ENCODE peak calls at places on chromosomes 12 and 14, in four cellular contexts. One of them, this sample, is unnamed.

GRCh38 chr14:87877877-87878276 is 115.1 kb downstream of the GALC start:
- DNase-seq in HepG2: no peak
- DNase-seq in HCT116: no peak
- DNase-seq in K562: no peak
- DNase-seq in this sample: no peak

GRCh38 chr12:25084816-25085215 is 110.1 kb downstream of the DNAI7 start:
- DNase-seq in HepG2: no peak
- DNase-seq in HCT116: no peak
- DNase-seq in K562: no peak
- DNase-seq in this sample: no peak

GRCh38 chr14:54339771-54340170 is 57.0 kb upstream of the CDKN3 start:
- DNase-seq in HepG2: no peak
- DNase-seq in HCT116: no peak
- DNase-seq in K562: no peak
- DNase-seq in this sample: no peak

GRCh38 chr12:106953352-106954260 is 2.1 kb upstream of the TMEM263 start:
- DNase-seq in HepG2: no peak
- DNase-seq in HCT116: no peak
- DNase-seq in K562: no peak
- DNase-seq in this sample: no peak

GRCh38 chr14:60331201-60332045 is 82.4 kb downstream of the PPM1A start:
- DNase-seq in HepG2: peak
- DNase-seq in HCT116: peak
- DNase-seq in K562: peak
- DNase-seq in this sample: peak

GRCh38 chr12:116708826-116709756 is 28.8 kb downstream of the SPRING1 start:
- DNase-seq in HepG2: peak
- DNase-seq in HCT116: peak
- DNase-seq in K562: no peak
- DNase-seq in this sample: peak

GRCh38 chr12:10130042-10130441 is at the start of gene CLEC7A:
- DNase-seq in HepG2: no peak
- DNase-seq in HCT116: no peak
- DNase-seq in K562: no peak
- DNase-seq in this sample: no peak

GRCh38 chr14:102293784-102294183 is 11.2 kb downstream of the MOK start:
- DNase-seq in HepG2: no peak
- DNase-seq in HCT116: no peak
- DNase-seq in K562: no peak
- DNase-seq in this sample: no peak

GRCh38 chr14:32939254-32940065 is 781 bp downstream of the NPAS3 start:
- DNase-seq in HepG2: no peak
- DNase-seq in HCT116: no peak
- DNase-seq in K562: no peak
- DNase-seq in this sample: no peak

GRCh38 chr12:57813971-57814771 is 4.4 kb downstream of the AVIL start:
- DNase-seq in HepG2: peak
- DNase-seq in HCT116: no peak
- DNase-seq in K562: no peak
- DNase-seq in this sample: no peak

GRCh38 chr12:57816001-57816854 is 2.3 kb downstream of the AVIL start:
- DNase-seq in HepG2: no peak
- DNase-seq in HCT116: no peak
- DNase-seq in K562: no peak
- DNase-seq in this sample: no peak

GRCh38 chr12:57816855-57817151 is 1.7 kb downstream of the AVIL start:
- DNase-seq in HepG2: no peak
- DNase-seq in HCT116: no peak
- DNase-seq in K562: peak
- DNase-seq in this sample: no peak

GRCh38 chr12:57817261-57817989 is 1.1 kb downstream of the AVIL start:
- DNase-seq in HepG2: no peak
- DNase-seq in HCT116: no peak
- DNase-seq in K562: no peak
- DNase-seq in this sample: no peak

GRCh38 chr12:57815177-57816000 is 3.1 kb downstream of the AVIL start:
- DNase-seq in HepG2: peak
- DNase-seq in HCT116: no peak
- DNase-seq in K562: peak
- DNase-seq in this sample: no peak
- TF ChIP-seq REST in HepG2: no peak
- TF ChIP-seq REST in HCT116: no peak
- TF ChIP-seq REST in K562: no peak
- TF ChIP-seq REST in this sample: no peak

DNA sequence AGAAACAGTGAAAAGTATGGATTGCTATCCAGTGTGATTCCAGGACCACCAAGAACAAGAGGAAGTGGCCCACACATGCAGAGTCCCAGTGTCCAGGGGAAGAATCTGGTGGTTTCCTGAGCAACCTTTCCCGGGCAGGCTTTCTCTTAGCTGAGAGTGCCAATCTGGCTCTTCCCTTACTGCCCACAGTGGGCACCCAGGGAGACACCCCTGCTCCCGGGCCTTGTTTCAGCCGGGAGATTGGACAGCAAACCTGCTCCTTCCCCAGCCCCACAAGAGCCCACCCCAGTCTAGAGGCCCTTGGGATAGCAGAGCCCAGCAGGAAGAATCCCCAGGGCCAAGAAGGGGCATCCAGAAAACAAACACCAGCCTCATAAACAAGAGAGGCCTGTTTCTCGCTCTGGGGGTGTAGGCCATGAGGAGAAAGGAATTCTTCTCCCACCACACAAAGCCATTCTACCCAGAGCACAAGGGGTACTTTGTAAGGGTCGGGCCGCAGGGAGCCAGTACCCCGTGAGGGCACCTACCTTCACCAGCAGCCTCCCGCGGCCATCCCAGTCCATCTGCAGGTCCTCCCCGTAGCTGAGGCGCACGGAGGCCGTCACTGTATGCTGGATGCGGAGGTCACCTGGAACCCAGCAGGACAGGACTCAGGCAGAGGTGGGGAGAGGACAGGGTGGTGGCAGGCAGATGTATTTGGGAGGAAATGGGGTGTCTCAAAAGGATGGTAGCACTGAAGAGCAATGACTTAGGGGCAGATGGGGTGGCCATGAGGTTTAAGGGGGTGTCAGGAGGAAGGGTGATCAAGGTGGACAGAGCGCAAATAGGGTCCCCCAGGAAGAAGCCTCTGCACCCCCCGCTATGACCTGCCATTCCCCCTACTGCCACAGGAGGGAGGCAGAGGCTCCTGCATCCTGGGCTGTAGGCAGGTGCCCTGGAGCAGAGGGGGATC is 61.8 kb downstream of the VWF start:
- DNase-seq in HepG2: peak
- DNase-seq in HCT116: no peak
- DNase-seq in K562: peak
- DNase-seq in this sample: peak
- TF ChIP-seq TCF7L2 in HepG2: no peak
- TF ChIP-seq TCF7L2 in HCT116: no peak
- TF ChIP-seq TCF7L2 in K562: no peak
- TF ChIP-seq TCF7L2 in this sample: no peak

GRCh38 chr12:84994436-84994835 is 41.6 kb downstream of the TSPAN19 start:
- DNase-seq in HepG2: no peak
- DNase-seq in HCT116: no peak
- DNase-seq in K562: no peak
- DNase-seq in this sample: no peak
- TF ChIP-seq SIN3A in HepG2: no peak
- TF ChIP-seq SIN3A in HCT116: no peak
- TF ChIP-seq SIN3A in K562: no peak
- TF ChIP-seq SIN3A in this sample: no peak

GRCh38 chr12:65937181-65937641 is 112.9 kb downstream of the HMGA2 start:
- DNase-seq in HepG2: peak
- DNase-seq in HCT116: peak
- DNase-seq in K562: no peak
- DNase-seq in this sample: no peak
- TF ChIP-seq REST in HepG2: no peak
- TF ChIP-seq REST in HCT116: no peak
- TF ChIP-seq REST in K562: no peak
- TF ChIP-seq REST in this sample: no peak

DNA sequence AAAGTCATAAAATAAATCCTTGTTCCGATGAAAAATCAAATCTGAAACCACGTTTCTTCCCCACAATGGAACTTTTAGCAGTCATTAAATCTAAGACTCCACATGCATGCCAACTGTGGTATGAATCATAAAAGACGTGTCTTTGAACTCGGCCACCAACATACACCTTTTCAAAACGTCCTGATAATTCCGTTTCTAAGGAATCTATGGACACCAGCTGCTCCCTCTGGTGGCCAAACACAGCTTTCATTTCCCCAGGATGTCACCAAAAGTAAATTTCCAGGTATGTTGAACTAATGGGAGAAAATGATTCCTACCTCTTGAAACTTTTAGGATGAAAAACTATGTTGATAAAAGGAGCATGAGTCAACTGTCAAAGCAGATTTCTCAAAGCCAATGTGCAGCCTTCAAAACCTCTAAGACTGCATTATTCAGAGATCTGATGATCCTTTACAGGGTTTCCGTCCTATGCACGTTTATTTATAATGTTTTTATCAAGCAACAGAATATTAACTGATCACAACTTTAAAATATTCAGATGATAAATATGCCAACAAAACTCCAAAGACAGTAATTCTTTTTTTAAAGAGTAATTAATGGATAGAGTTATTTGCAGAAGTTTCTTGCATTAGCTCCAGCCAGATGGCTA is 96.2 kb downstream of the CIT start:
- DNase-seq in HepG2: peak
- DNase-seq in HCT116: peak
- DNase-seq in K562: peak
- DNase-seq in this sample: no peak
- TF ChIP-seq TCF7L2 in HepG2: no peak
- TF ChIP-seq TCF7L2 in HCT116: no peak
- TF ChIP-seq TCF7L2 in K562: no peak
- TF ChIP-seq TCF7L2 in this sample: no peak

GRCh38 chr14:75168586-75169335 is 7.7 kb downstream of the TMED10 start:
- DNase-seq in HepG2: no peak
- DNase-seq in HCT116: no peak
- DNase-seq in K562: no peak
- DNase-seq in this sample: no peak

GRCh38 chr14:75162631-75163030 is 13.8 kb downstream of the TMED10 start:
- DNase-seq in HepG2: no peak
- DNase-seq in HCT116: no peak
- DNase-seq in K562: no peak
- DNase-seq in this sample: no peak

GRCh38 chr14:75164809-75165208 is 11.6 kb downstream of the TMED10 start:
- DNase-seq in HepG2: no peak
- DNase-seq in HCT116: no peak
- DNase-seq in K562: no peak
- DNase-seq in this sample: no peak

GRCh38 chr14:75163677-75164076 is 12.7 kb downstream of the TMED10 start:
- DNase-seq in HepG2: no peak
- DNase-seq in HCT116: no peak
- DNase-seq in K562: no peak
- DNase-seq in this sample: no peak

DNA sequence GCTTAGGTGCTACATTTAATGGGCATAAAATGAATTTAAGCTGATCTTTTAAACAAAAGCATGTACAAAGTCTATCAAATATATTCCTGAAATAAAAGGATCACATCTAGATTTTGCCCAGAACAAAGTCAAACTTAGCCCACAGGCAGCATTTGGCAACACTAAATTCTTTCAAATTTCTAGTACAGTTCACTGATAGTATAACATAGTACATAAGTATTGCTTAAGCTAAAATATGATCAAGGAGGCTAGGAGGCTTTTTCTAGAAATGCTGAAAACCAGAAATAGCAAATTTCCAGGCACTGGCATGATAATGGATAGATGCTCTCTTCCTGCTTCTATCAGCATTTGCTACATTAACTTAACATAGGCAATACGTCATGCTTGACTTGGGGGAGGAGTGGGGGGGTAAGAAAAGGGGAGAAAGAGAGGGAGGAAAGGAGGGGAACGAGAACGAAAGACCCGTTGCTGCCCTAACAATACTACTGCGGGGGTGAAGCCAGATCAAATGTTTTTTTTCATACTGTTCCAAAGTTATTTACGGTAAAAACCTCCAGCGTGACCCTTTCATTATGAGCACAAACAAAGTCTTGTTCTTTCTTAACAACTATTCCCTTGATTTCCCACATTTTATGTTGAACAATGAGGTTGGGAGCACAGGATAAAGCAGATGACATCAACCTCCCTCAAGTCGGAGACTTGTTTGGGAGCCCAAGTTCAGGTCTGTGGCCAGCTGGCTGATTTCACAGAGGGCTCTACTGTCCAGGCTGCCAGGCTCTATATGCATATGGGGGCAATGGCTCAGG is 10.6 kb downstream of the TMED10 start:
- DNase-seq in HepG2: no peak
- DNase-seq in HCT116: no peak
- DNase-seq in K562: no peak
- DNase-seq in this sample: no peak
- TF ChIP-seq SIN3A in HepG2: no peak
- TF ChIP-seq SIN3A in HCT116: no peak
- TF ChIP-seq SIN3A in K562: no peak
- TF ChIP-seq SIN3A in this sample: no peak

This sample was measured in Panc1.